ENCODE peak calls at places on chromosomes 12 and 14, in six cellular contexts. D is GM23248, H is HCT116, Z is SK-N-SH, L is PC-3, X is MM.1S. K is an unnamed sample.

GRCh38 chr12:87160848-87161601 is 868.2 kb downstream of the C12orf50 start:
- DNase-seq in X (no peak), D (peak; percentile 29), L (peak; percentile 94), H (no peak), Z (no peak), K (no peak)

GRCh38 chr12:52865090-52865944 is 16.5 kb upstream of the KRT78 start:
- DNase-seq in X (no peak), Z (peak; percentile 87), L (peak; percentile 87), H (peak; percentile 79), D (peak; percentile 80), K (peak; percentile 87)

GRCh38 chr12:51593539-51593938 is 2.5 kb downstream of the SCN8A start:
- DNase-seq in L (peak; percentile 47), Z (no peak), H (no peak), X (peak; percentile 39), D (peak; percentile 79), K (peak; percentile 73)

GRCh38 chr12:6451348-6452244 is at the start of gene TAPBPL:
- DNase-seq in Z (peak; percentile 88), D (peak; percentile 87), H (no peak), X (peak; percentile 87), L (no peak), K (peak; percentile 89)

GRCh38 chr12:130526813-130527212 is 189.1 kb downstream of the PIWIL1 start:
- DNase-seq in D (peak; percentile 8), X (no peak), L (peak; percentile 1), Z (no peak), H (no peak), K (peak; percentile 82)

GRCh38 chr12:131631230-131631629 is 79.7 kb upstream of the SFSWAP start:
- DNase-seq in L (no peak), X (no peak), Z (no peak), D (no peak), H (no peak), K (no peak)

GRCh38 chr12:88206636-88207035 is 64.5 kb downstream of the TMTC3 start:
- DNase-seq in H (no peak), X (no peak), Z (no peak), L (no peak), D (peak; percentile 58), K (no peak)

GRCh38 chr12:25438638-25439037 is 114.4 kb downstream of the LMNTD1 start:
- DNase-seq in X (no peak), D (peak; percentile 66), L (no peak), H (no peak), Z (no peak), K (no peak)

GRCh38 chr12:15719230-15719629 is 70.0 kb downstream of the EPS8 start:
- DNase-seq in X (no peak), D (peak; percentile 75), H (no peak), L (peak; percentile 34), Z (no peak), K (no peak)

GRCh38 chr12:108145011-108145410 is 15.9 kb downstream of the WSCD2 start:
- DNase-seq in H (no peak), L (no peak), Z (no peak), X (no peak), D (no peak), K (no peak)

GRCh38 chr12:15443611-15444010 is 121.3 kb downstream of the PTPRO start:
- DNase-seq in H (no peak), D (no peak), L (peak; percentile 39), Z (no peak), X (no peak), K (no peak)

GRCh38 chr12:6550294-6551062 is 5.4 kb downstream of the IFFO1 start:
- DNase-seq in L (no peak), X (no peak), Z (no peak), D (no peak), H (no peak), K (no peak)

GRCh38 chr14:101109981-101110728 is 206.6 kb upstream of the RTL1 start:
- DNase-seq in X (no peak), D (no peak), Z (peak; percentile 12), L (no peak), H (no peak), K (no peak)

GRCh38 chr12:51773145-51773869 is 75.2 kb downstream of the FIGNL2 start:
- DNase-seq in H (peak; percentile 10), D (peak; percentile 90), Z (no peak), L (peak; percentile 90), X (no peak), K (no peak)

GRCh38 chr12:107670999-107671643 is 14.5 kb upstream of the PWP1 start:
- DNase-seq in H (peak; percentile 19), L (peak; percentile 20), X (peak; percentile 76), Z (no peak), D (peak; percentile 43), K (peak; percentile 70)

GRCh38 chr14:64421166-64421565 is 33.0 kb downstream of the MTHFD1 start:
- DNase-seq in Z (no peak), H (no peak), X (no peak), L (peak; percentile 89), D (peak; percentile 76), K (no peak)

GRCh38 chr12:50185975-50186663 is 18.9 kb upstream of the CERS5 start:
- DNase-seq in L (peak; percentile 45), X (no peak), H (no peak), D (peak; percentile 79), Z (no peak), K (no peak)

GRCh38 chr12:1099158-1099557 is 108.1 kb downstream of the ERC1 start:
- DNase-seq in H (no peak), D (no peak), Z (no peak), X (peak; percentile 46), L (no peak), K (no peak)

GRCh38 chr12:6471992-6472366 is 1.5 kb upstream of the VAMP1 start:
- DNase-seq in Z (no peak), D (peak; percentile 95), L (no peak), H (no peak), X (no peak), K (no peak)

GRCh38 chr12:3743803-3744202 is 9.1 kb downstream of the CRACR2A start:
- DNase-seq in L (no peak), Z (no peak), D (peak; percentile 44), H (no peak), X (no peak), K (no peak)

GRCh38 chr12:77746108-77746507 is 84.6 kb upstream of the NAV3 start:
- DNase-seq in H (no peak), L (no peak), Z (no peak), X (peak; percentile 96), D (no peak), K (no peak)

GRCh38 chr12:115322275-115322674 is 638.3 kb upstream of the TBX3 start:
- DNase-seq in X (no peak), L (peak; percentile 60), D (peak; percentile 84), Z (no peak), H (no peak), K (no peak)

GRCh38 chr12:76719171-76719631 is 44.7 kb upstream of the ZDHHC17 start:
- DNase-seq in Z (no peak), X (no peak), H (no peak), L (no peak), D (peak; percentile 69), K (no peak)

GRCh38 chr12:101859664-101860607 is 17.4 kb upstream of the DRAM1 start:
- DNase-seq in Z (no peak), X (no peak), L (no peak), H (no peak), D (peak; percentile 54), K (no peak)

GRCh38 chr12:62261876-62262275 is 1.7 kb downstream of the USP15 start:
- DNase-seq in L (no peak), X (no peak), Z (no peak), H (no peak), D (no peak), K (no peak)

GRCh38 chr12:94620611-94621010 is 29.7 kb downstream of the TMCC3 start:
- DNase-seq in L (no peak), D (no peak), X (no peak), H (no peak), Z (no peak), K (no peak)

GRCh38 chr14:93317200-93317599 is 15.6 kb downstream of the BTBD7 start:
- DNase-seq in L (no peak), D (no peak), H (no peak), Z (no peak), X (no peak), K (no peak)

GRCh38 chr14:72844528-72844927 is 49.4 kb downstream of the DPF3 start:
- DNase-seq in X (no peak), D (peak; percentile 58), L (peak; percentile 29), H (no peak), Z (no peak), K (no peak)

GRCh38 chr14:50335389-50335788 is 23.3 kb downstream of the DMAC2L start:
- DNase-seq in L (no peak), D (peak; percentile 32), H (no peak), Z (peak; percentile 55), X (no peak), K (peak; percentile 89)

GRCh38 chr14:104802120-104802912 is 1.4 kb downstream of the ZBTB42 start:
- DNase-seq in D (no peak), L (no peak), Z (peak; percentile 21), X (no peak), H (no peak), K (no peak)

GRCh38 chr14:104801284-104802119 is 601 bp downstream of the ZBTB42 start:
- DNase-seq in H (no peak), X (no peak), L (peak; percentile 8), Z (peak; percentile 41), D (no peak), K (no peak)

GRCh38 chr14:104799239-104799599 is 1.7 kb upstream of the ZBTB42 start:
- DNase-seq in L (peak; percentile 2), H (no peak), D (no peak), Z (no peak), X (no peak), K (no peak)

GRCh38 chr14:104799657-104800599 is 973 bp upstream of the ZBTB42 start:
- DNase-seq in L (peak; percentile 77), Z (peak; percentile 97), D (peak; percentile 78), H (no peak), X (peak; percentile 66), K (peak; percentile 74)

GRCh38 chr14:104800600-104801283 is at the start of gene ZBTB42:
- DNase-seq in X (peak; percentile 63), Z (peak; percentile 89), H (no peak), L (peak; percentile 91), D (peak; percentile 70), K (peak; percentile 69)
- H3K9ac ChIP-seq in X (no peak within 1 kb of the TSS), Z (peak within 1 kb of the TSS; percentile 47), H (peak within 1 kb of the TSS; percentile 63), L (peak within 1 kb of the TSS; percentile 40), D (peak within 1 kb of the TSS; percentile 65), K (no peak within 1 kb of the TSS)

GRCh38 chr12:128606970-128607369 is 216.8 kb downstream of the SLC15A4 start:
- DNase-seq in L (no peak), Z (no peak), D (no peak), H (no peak), X (no peak), K (no peak)
- TF ChIP-seq EZH2phosphoT487 in L (no peak), Z (no peak), D (no peak), H (no peak), X (no peak), K (no peak)

DNA sequence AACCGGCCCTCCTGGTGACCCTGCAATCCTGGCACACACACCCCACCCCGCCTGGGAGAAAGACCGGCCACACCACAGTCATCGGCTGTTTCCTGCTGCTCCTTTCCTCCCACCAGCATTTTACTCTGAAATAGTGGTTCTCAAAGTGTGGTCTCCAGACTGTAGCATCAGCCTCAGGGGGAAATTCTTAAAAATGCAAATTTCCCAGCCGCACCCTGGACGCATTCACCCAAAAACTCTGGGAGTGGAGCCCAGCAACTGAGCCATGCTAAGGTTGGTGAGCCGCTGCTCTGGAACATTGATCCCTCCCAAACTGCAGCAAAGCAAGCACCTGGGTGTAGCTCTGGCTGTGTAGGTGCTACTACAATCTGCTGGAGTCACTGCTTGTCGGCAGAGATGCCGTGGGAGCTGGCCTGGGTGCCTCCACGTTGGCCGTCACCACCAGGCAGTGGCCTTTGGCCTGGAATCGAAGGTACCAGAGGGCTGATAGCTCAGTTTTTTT is 38.4 kb upstream of the BCL2L14 start:
- DNase-seq in H (no peak), X (no peak), L (no peak), D (no peak), Z (no peak), K (no peak)
- H3K4me3 ChIP-seq in H (no peak overlapping the region), X (no peak overlapping the region), L (no peak overlapping the region), D (no peak overlapping the region), Z (no peak overlapping the region), K (no peak overlapping the region)

GRCh38 chr12:5044420-5045295 is 979 bp downstream of the KCNA5 start:
- DNase-seq in H (no peak), X (no peak), Z (no peak), D (no peak), L (no peak), K (no peak)
- H3K9ac ChIP-seq in H (no peak overlapping the region), X (no peak overlapping the region), Z (no peak overlapping the region), D (no peak overlapping the region), L (no peak overlapping the region), K (no peak overlapping the region)